ENCODE peak calls at places on chromosome 5, in five cellular contexts. One of them, this sample, is unnamed.

GRCh38 chr5:73265641-73266040 is 92.6 kb downstream of the TMEM174 start:
- DNase-seq in GM12878: no peak
- DNase-seq in aorta: no peak
- DNase-seq in A673: no peak
- DNase-seq in adipocyte: peak; percentile 19
- DNase-seq in this sample: no peak

GRCh38 chr5:585556-585955 is 26.6 kb upstream of the CEP72 start:
- DNase-seq in aorta: no peak
- DNase-seq in GM12878: no peak
- DNase-seq in adipocyte: no peak
- DNase-seq in A673: no peak
- DNase-seq in this sample: no peak

GRCh38 chr5:172878585-172879433 is 44.8 kb downstream of the ERGIC1 start:
- DNase-seq in aorta: peak; percentile 72
- DNase-seq in A673: no peak
- DNase-seq in GM12878: no peak
- DNase-seq in adipocyte: peak; percentile 67
- DNase-seq in this sample: no peak

GRCh38 chr5:139177809-139178581 is 20.2 kb downstream of the SIL1 start:
- DNase-seq in GM12878: peak; percentile 43
- DNase-seq in A673: no peak
- DNase-seq in adipocyte: peak; percentile 42
- DNase-seq in aorta: peak; percentile 62
- DNase-seq in this sample: no peak

GRCh38 chr5:1878050-1878849 is 4.5 kb downstream of the IRX4 start:
- DNase-seq in aorta: no peak
- DNase-seq in GM12878: no peak
- DNase-seq in adipocyte: no peak
- DNase-seq in A673: no peak
- DNase-seq in this sample: no peak

GRCh38 chr5:83576341-83576740 is 104.8 kb downstream of the VCAN start:
- DNase-seq in GM12878: no peak
- DNase-seq in A673: no peak
- DNase-seq in aorta: no peak
- DNase-seq in adipocyte: no peak
- DNase-seq in this sample: no peak

GRCh38 chr5:73412597-73412988 is 36.0 kb downstream of the FOXD1 start:
- DNase-seq in aorta: no peak
- DNase-seq in GM12878: no peak
- DNase-seq in A673: no peak
- DNase-seq in adipocyte: no peak
- DNase-seq in this sample: no peak

GRCh38 chr5:67196537-67197059 is at the start of gene CD180:
- DNase-seq in aorta: peak; percentile 60
- DNase-seq in adipocyte: no peak
- DNase-seq in A673: no peak
- DNase-seq in GM12878: no peak
- DNase-seq in this sample: no peak

GRCh38 chr5:145495741-145496140 is 339.4 kb downstream of the PRELID2 start:
- DNase-seq in adipocyte: peak; percentile 82
- DNase-seq in aorta: no peak
- DNase-seq in A673: peak; percentile 61
- DNase-seq in GM12878: no peak
- DNase-seq in this sample: no peak

GRCh38 chr5:141618030-141618803 is 583 bp downstream of the DIAPH1 start:
- DNase-seq in aorta: peak; percentile 70
- DNase-seq in A673: peak; percentile 53
- DNase-seq in GM12878: no peak
- DNase-seq in adipocyte: peak; percentile 58
- DNase-seq in this sample: no peak

GRCh38 chr5:179227196-179227577 is 118.1 kb downstream of the ADAMTS2 start:
- DNase-seq in GM12878: no peak
- DNase-seq in aorta: no peak
- DNase-seq in A673: no peak
- DNase-seq in adipocyte: no peak
- DNase-seq in this sample: no peak

GRCh38 chr5:179348833-179349232 is 3.6 kb upstream of the ADAMTS2 start:
- DNase-seq in aorta: peak; percentile 80
- DNase-seq in A673: no peak
- DNase-seq in adipocyte: no peak
- DNase-seq in GM12878: no peak
- DNase-seq in this sample: no peak

GRCh38 chr5:24042688-24043087 is 535.3 kb downstream of the PRDM9 start:
- DNase-seq in aorta: no peak
- DNase-seq in adipocyte: no peak
- DNase-seq in A673: no peak
- DNase-seq in GM12878: no peak
- DNase-seq in this sample: no peak

GRCh38 chr5:57989378-57989777 is 470.5 kb downstream of the PLK2 start:
- DNase-seq in adipocyte: peak; percentile 32
- DNase-seq in GM12878: no peak
- DNase-seq in A673: no peak
- DNase-seq in aorta: no peak
- DNase-seq in this sample: no peak

GRCh38 chr5:124504081-124504916 is 242.1 kb downstream of the ZNF608 start:
- DNase-seq in A673: no peak
- DNase-seq in adipocyte: peak; percentile 53
- DNase-seq in GM12878: no peak
- DNase-seq in aorta: no peak
- DNase-seq in this sample: no peak

GRCh38 chr5:88745093-88745696 is 137.8 kb downstream of the MEF2C start:
- DNase-seq in adipocyte: peak; percentile 10
- DNase-seq in GM12878: no peak
- DNase-seq in A673: no peak
- DNase-seq in aorta: no peak
- DNase-seq in this sample: no peak

GRCh38 chr5:108379722-108380530 is 2.0 kb downstream of the FBXL17 start:
- DNase-seq in GM12878: no peak
- DNase-seq in adipocyte: peak; percentile 24
- DNase-seq in aorta: no peak
- DNase-seq in A673: no peak
- DNase-seq in this sample: no peak

GRCh38 chr5:104739905-104740304 is 1177.3 kb upstream of the NUDT12 start:
- DNase-seq in GM12878: no peak
- DNase-seq in aorta: no peak
- DNase-seq in A673: no peak
- DNase-seq in adipocyte: no peak
- DNase-seq in this sample: no peak

GRCh38 chr5:142900926-142901325 is 130.7 kb downstream of the ARHGAP26 start:
- DNase-seq in A673: no peak
- DNase-seq in GM12878: no peak
- DNase-seq in aorta: no peak
- DNase-seq in adipocyte: peak; percentile 87
- DNase-seq in this sample: no peak

GRCh38 chr5:134082264-134082992 is 32.1 kb upstream of the TCF7 start:
- DNase-seq in GM12878: no peak
- DNase-seq in aorta: no peak
- DNase-seq in adipocyte: no peak
- DNase-seq in A673: no peak
- DNase-seq in this sample: no peak

GRCh38 chr5:102152906-102153787 is 142.9 kb downstream of the SLCO4C1 start:
- DNase-seq in GM12878: no peak
- DNase-seq in adipocyte: peak; percentile 27
- DNase-seq in aorta: no peak
- DNase-seq in A673: peak; percentile 43
- DNase-seq in this sample: no peak

GRCh38 chr5:90054612-90055011 is 354.9 kb downstream of the CETN3 start:
- DNase-seq in GM12878: no peak
- DNase-seq in aorta: no peak
- DNase-seq in A673: no peak
- DNase-seq in adipocyte: peak; percentile 8
- DNase-seq in this sample: no peak

GRCh38 chr5:55463613-55464012 is 71.2 kb downstream of the PLPP1 start:
- DNase-seq in adipocyte: no peak
- DNase-seq in GM12878: no peak
- DNase-seq in A673: no peak
- DNase-seq in aorta: no peak
- DNase-seq in this sample: no peak

GRCh38 chr5:159273923-159274322 is 10.8 kb downstream of the UBLCP1 start:
- DNase-seq in A673: no peak
- DNase-seq in aorta: no peak
- DNase-seq in GM12878: no peak
- DNase-seq in adipocyte: no peak
- DNase-seq in this sample: no peak

GRCh38 chr5:140266471-140267200 is 36.3 kb downstream of the PFDN1 start:
- DNase-seq in adipocyte: no peak
- DNase-seq in GM12878: no peak
- DNase-seq in A673: no peak
- DNase-seq in aorta: no peak
- DNase-seq in this sample: no peak

GRCh38 chr5:98899456-98899855 is 29.4 kb downstream of the CHD1 start:
- DNase-seq in adipocyte: no peak
- DNase-seq in A673: no peak
- DNase-seq in aorta: no peak
- DNase-seq in GM12878: no peak
- DNase-seq in this sample: no peak

GRCh38 chr5:98904786-98905185 is 24.0 kb downstream of the CHD1 start:
- DNase-seq in GM12878: no peak
- DNase-seq in A673: no peak
- DNase-seq in aorta: no peak
- DNase-seq in adipocyte: peak; percentile 11
- DNase-seq in this sample: no peak

GRCh38 chr5:98898743-98899142 is 30.1 kb downstream of the CHD1 start:
- DNase-seq in A673: no peak
- DNase-seq in GM12878: no peak
- DNase-seq in adipocyte: no peak
- DNase-seq in aorta: no peak
- DNase-seq in this sample: no peak

GRCh38 chr5:98905857-98906688 is 22.7 kb downstream of the CHD1 start:
- DNase-seq in aorta: no peak
- DNase-seq in A673: peak; percentile 69
- DNase-seq in GM12878: no peak
- DNase-seq in adipocyte: peak; percentile 84
- DNase-seq in this sample: no peak

GRCh38 chr5:98902733-98903132 is 26.1 kb downstream of the CHD1 start:
- DNase-seq in aorta: no peak
- DNase-seq in adipocyte: peak; percentile 53
- DNase-seq in GM12878: no peak
- DNase-seq in A673: peak; percentile 13
- DNase-seq in this sample: no peak
- H3K36me3 ChIP-seq in aorta: no peaks in the 10 kb centered on the region
- H3K36me3 ChIP-seq in adipocyte: peaks cover 68% of the 10 kb centered on the region
- H3K36me3 ChIP-seq in GM12878: peaks cover 1% of the 10 kb centered on the region
- H3K36me3 ChIP-seq in A673: peaks cover 62% of the 10 kb centered on the region
- H3K36me3 ChIP-seq in this sample: peaks cover 79% of the 10 kb centered on the region

GRCh38 chr5:168702511-168702910 is 123.3 kb upstream of the PANK3 start:
- DNase-seq in aorta: no peak
- DNase-seq in A673: no peak
- DNase-seq in GM12878: no peak
- DNase-seq in adipocyte: no peak
- DNase-seq in this sample: no peak
- H3K36me3 ChIP-seq in aorta: no peaks in the 10 kb centered on the region
- H3K36me3 ChIP-seq in A673: no peaks in the 10 kb centered on the region
- H3K36me3 ChIP-seq in GM12878: no peaks in the 10 kb centered on the region
- H3K36me3 ChIP-seq in adipocyte: peaks cover 80% of the 10 kb centered on the region
- H3K36me3 ChIP-seq in this sample: no peaks in the 10 kb centered on the region

GRCh38 chr5:17184596-17184995 is 32.8 kb upstream of the BASP1 start:
- DNase-seq in adipocyte: peak; percentile 12
- DNase-seq in aorta: no peak
- DNase-seq in GM12878: no peak
- DNase-seq in A673: no peak
- DNase-seq in this sample: no peak
- H3K36me3 ChIP-seq in adipocyte: no peaks in the 10 kb centered on the region
- H3K36me3 ChIP-seq in aorta: no peaks in the 10 kb centered on the region
- H3K36me3 ChIP-seq in GM12878: no peaks in the 10 kb centered on the region
- H3K36me3 ChIP-seq in A673: peaks cover 7% of the 10 kb centered on the region
- H3K36me3 ChIP-seq in this sample: peaks cover 4% of the 10 kb centered on the region

DNA sequence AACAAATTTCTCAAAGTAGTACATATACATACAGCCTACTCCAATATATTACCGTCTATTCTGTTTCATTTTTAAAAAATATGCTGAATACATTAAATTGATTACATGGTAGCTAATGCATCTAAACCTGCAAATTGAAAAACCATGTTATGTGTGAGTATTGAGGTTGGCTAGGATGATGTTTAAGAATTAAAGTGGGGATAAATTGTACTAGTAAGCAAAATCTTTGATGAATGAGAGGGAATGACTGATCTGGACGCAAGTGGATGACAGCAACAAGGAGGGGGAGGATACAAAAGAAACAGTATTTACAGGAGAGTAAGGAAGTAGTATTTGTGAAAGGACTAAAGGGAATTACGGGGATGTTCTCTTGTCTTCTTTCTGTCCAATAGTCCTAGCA is 37.4 kb downstream of the RAD50 start:
- DNase-seq in GM12878: no peak
- DNase-seq in A673: no peak
- DNase-seq in aorta: no peak
- DNase-seq in adipocyte: no peak
- DNase-seq in this sample: no peak
- H3K36me3 ChIP-seq in GM12878: peaks cover 7% of the 10 kb centered on the region
- H3K36me3 ChIP-seq in A673: peaks cover 37% of the 10 kb centered on the region
- H3K36me3 ChIP-seq in aorta: peaks cover 5% of the 10 kb centered on the region
- H3K36me3 ChIP-seq in adipocyte: peaks cover 86% of the 10 kb centered on the region
- H3K36me3 ChIP-seq in this sample: peaks cover 83% of the 10 kb centered on the region